ENCODE peak calls at places on chromosomes 1 and 21, in six cellular contexts. One of them, this sample, is unnamed.

GRCh38 chr1:59026472-59026948 is 242.7 kb upstream of the JUN start:
- DNase-seq in mesenchymal stem cell: peak; percentile 85
- DNase-seq in MG63: peak; percentile 54
- DNase-seq in uterus: no peak
- DNase-seq in body of pancreas: no peak
- DNase-seq in left lung: no peak
- DNase-seq in this sample: peak; percentile 92

GRCh38 chr1:7339953-7340352 is 431.1 kb upstream of the VAMP3 start:
- DNase-seq in left lung: no peak
- DNase-seq in body of pancreas: no peak
- DNase-seq in mesenchymal stem cell: peak; percentile 22
- DNase-seq in uterus: no peak
- DNase-seq in MG63: no peak
- DNase-seq in this sample: no peak

GRCh38 chr1:206537141-206537540 is 29.8 kb downstream of the RASSF5 start:
- DNase-seq in MG63: no peak
- DNase-seq in mesenchymal stem cell: no peak
- DNase-seq in left lung: no peak
- DNase-seq in uterus: no peak
- DNase-seq in body of pancreas: no peak
- DNase-seq in this sample: no peak

GRCh38 chr1:18599096-18599495 is 31.6 kb upstream of the PAX7 start:
- DNase-seq in uterus: peak; percentile 29
- DNase-seq in mesenchymal stem cell: no peak
- DNase-seq in body of pancreas: no peak
- DNase-seq in MG63: no peak
- DNase-seq in left lung: no peak
- DNase-seq in this sample: no peak

GRCh38 chr1:206606867-206607266 is 5.4 kb downstream of the EIF2D start:
- DNase-seq in left lung: no peak
- DNase-seq in mesenchymal stem cell: peak; percentile 56
- DNase-seq in body of pancreas: no peak
- DNase-seq in uterus: no peak
- DNase-seq in MG63: no peak
- DNase-seq in this sample: no peak

GRCh38 chr1:30929135-30929889 is 20.8 kb upstream of the SDC3 start:
- DNase-seq in MG63: peak; percentile 22
- DNase-seq in uterus: no peak
- DNase-seq in mesenchymal stem cell: peak; percentile 55
- DNase-seq in body of pancreas: peak; percentile 47
- DNase-seq in left lung: peak; percentile 4
- DNase-seq in this sample: no peak

GRCh38 chr1:200247513-200247912 is 162.3 kb downstream of the ZNF281 start:
- DNase-seq in left lung: no peak
- DNase-seq in mesenchymal stem cell: no peak
- DNase-seq in MG63: no peak
- DNase-seq in uterus: no peak
- DNase-seq in body of pancreas: no peak
- DNase-seq in this sample: no peak

GRCh38 chr1:162733336-162733590 is 57.2 kb upstream of the HSD17B7 start:
- DNase-seq in MG63: no peak
- DNase-seq in body of pancreas: no peak
- DNase-seq in mesenchymal stem cell: no peak
- DNase-seq in left lung: no peak
- DNase-seq in uterus: no peak
- DNase-seq in this sample: no peak

GRCh38 chr1:150072959-150073358 is 5.4 kb downstream of the VPS45 start:
- DNase-seq in body of pancreas: no peak
- DNase-seq in MG63: no peak
- DNase-seq in mesenchymal stem cell: peak; percentile 52
- DNase-seq in left lung: no peak
- DNase-seq in uterus: no peak
- DNase-seq in this sample: no peak

GRCh38 chr21:21188513-21189188 is 190.4 kb downstream of the NCAM2 start:
- DNase-seq in left lung: no peak
- DNase-seq in MG63: no peak
- DNase-seq in mesenchymal stem cell: no peak
- DNase-seq in body of pancreas: no peak
- DNase-seq in uterus: no peak
- DNase-seq in this sample: no peak

GRCh38 chr1:20125091-20125490 is 5.8 kb upstream of the PLA2G2D start:
- DNase-seq in MG63: no peak
- DNase-seq in body of pancreas: no peak
- DNase-seq in left lung: no peak
- DNase-seq in uterus: no peak
- DNase-seq in mesenchymal stem cell: no peak
- DNase-seq in this sample: no peak

GRCh38 chr1:66576645-66577044 is 42.7 kb downstream of the SGIP1 start:
- DNase-seq in uterus: no peak
- DNase-seq in body of pancreas: no peak
- DNase-seq in MG63: no peak
- DNase-seq in mesenchymal stem cell: peak; percentile 74
- DNase-seq in left lung: no peak
- DNase-seq in this sample: no peak

GRCh38 chr1:223315660-223316059 is 48.3 kb downstream of the SUSD4 start:
- DNase-seq in MG63: no peak
- DNase-seq in uterus: no peak
- DNase-seq in body of pancreas: no peak
- DNase-seq in left lung: no peak
- DNase-seq in mesenchymal stem cell: no peak
- DNase-seq in this sample: no peak

GRCh38 chr1:14055442-14056225 is 355.6 kb downstream of the PRDM2 start:
- DNase-seq in body of pancreas: no peak
- DNase-seq in uterus: no peak
- DNase-seq in left lung: no peak
- DNase-seq in mesenchymal stem cell: no peak
- DNase-seq in MG63: peak; percentile 45
- DNase-seq in this sample: no peak

GRCh38 chr1:15195420-15196052 is 42.0 kb downstream of the TMEM51 start:
- DNase-seq in left lung: no peak
- DNase-seq in uterus: peak; percentile 31
- DNase-seq in body of pancreas: no peak
- DNase-seq in MG63: no peak
- DNase-seq in mesenchymal stem cell: no peak
- DNase-seq in this sample: no peak

GRCh38 chr21:26719750-26720149 is 125.5 kb downstream of the ADAMTS1 start:
- DNase-seq in left lung: peak; percentile 70
- DNase-seq in MG63: no peak
- DNase-seq in body of pancreas: no peak
- DNase-seq in mesenchymal stem cell: no peak
- DNase-seq in uterus: no peak
- DNase-seq in this sample: no peak

GRCh38 chr1:10295471-10296085 is 85.2 kb downstream of the KIF1B start:
- DNase-seq in left lung: no peak
- DNase-seq in mesenchymal stem cell: no peak
- DNase-seq in MG63: no peak
- DNase-seq in body of pancreas: no peak
- DNase-seq in uterus: no peak
- DNase-seq in this sample: no peak

GRCh38 chr1:46394872-46395465 is 852 bp downstream of the FAAH start:
- DNase-seq in MG63: peak; percentile 39
- DNase-seq in body of pancreas: no peak
- DNase-seq in left lung: no peak
- DNase-seq in uterus: peak; percentile 25
- DNase-seq in mesenchymal stem cell: no peak
- DNase-seq in this sample: no peak

GRCh38 chr1:66532798-66533783 is 862 bp upstream of the SGIP1 start:
- DNase-seq in uterus: peak; percentile 46
- DNase-seq in body of pancreas: no peak
- DNase-seq in mesenchymal stem cell: peak; percentile 93
- DNase-seq in MG63: no peak
- DNase-seq in left lung: peak; percentile 82
- DNase-seq in this sample: peak; percentile 54

GRCh38 chr1:61182049-61182448 is 99.7 kb downstream of the NFIA start:
- DNase-seq in body of pancreas: no peak
- DNase-seq in mesenchymal stem cell: peak; percentile 70
- DNase-seq in MG63: no peak
- DNase-seq in uterus: no peak
- DNase-seq in left lung: no peak
- DNase-seq in this sample: no peak

GRCh38 chr1:242718967-242719366 is 194.5 kb upstream of the PLD5 start:
- DNase-seq in MG63: no peak
- DNase-seq in uterus: no peak
- DNase-seq in mesenchymal stem cell: no peak
- DNase-seq in left lung: no peak
- DNase-seq in body of pancreas: no peak
- DNase-seq in this sample: no peak

DNA sequence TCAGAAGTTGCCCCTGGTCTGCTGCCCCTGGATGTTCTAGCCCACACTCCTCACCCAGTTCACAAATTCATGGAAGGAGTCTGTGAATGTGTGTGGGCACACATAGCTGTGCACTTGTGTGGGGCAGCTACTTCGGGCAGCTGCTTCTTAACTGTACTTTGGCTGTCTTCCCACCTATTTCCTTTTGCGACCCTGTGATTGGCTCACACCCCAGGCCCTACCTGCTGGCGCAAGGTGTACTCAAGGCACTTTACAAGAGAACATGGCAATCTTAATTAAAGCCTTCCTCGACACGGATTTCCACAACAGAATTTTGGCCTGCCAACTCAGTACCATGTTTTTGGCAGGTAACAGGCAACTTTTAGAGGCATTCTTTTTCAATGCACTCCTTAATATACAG is 86.5 kb upstream of the CTTNBP2NL start:
- DNase-seq in left lung: no peak
- DNase-seq in MG63: no peak
- DNase-seq in mesenchymal stem cell: no peak
- DNase-seq in body of pancreas: no peak
- DNase-seq in uterus: no peak
- DNase-seq in this sample: no peak
- H3K27me3 ChIP-seq in left lung: peaks cover 13% of the 10 kb centered on the region
- H3K27me3 ChIP-seq in MG63: peaks cover 16% of the 10 kb centered on the region
- H3K27me3 ChIP-seq in mesenchymal stem cell: peaks cover 52% of the 10 kb centered on the region
- H3K27me3 ChIP-seq in body of pancreas: no peaks in the 10 kb centered on the region
- H3K27me3 ChIP-seq in uterus: no peaks in the 10 kb centered on the region
- H3K27me3 ChIP-seq in this sample: peaks cover 5% of the 10 kb centered on the region

DNA sequence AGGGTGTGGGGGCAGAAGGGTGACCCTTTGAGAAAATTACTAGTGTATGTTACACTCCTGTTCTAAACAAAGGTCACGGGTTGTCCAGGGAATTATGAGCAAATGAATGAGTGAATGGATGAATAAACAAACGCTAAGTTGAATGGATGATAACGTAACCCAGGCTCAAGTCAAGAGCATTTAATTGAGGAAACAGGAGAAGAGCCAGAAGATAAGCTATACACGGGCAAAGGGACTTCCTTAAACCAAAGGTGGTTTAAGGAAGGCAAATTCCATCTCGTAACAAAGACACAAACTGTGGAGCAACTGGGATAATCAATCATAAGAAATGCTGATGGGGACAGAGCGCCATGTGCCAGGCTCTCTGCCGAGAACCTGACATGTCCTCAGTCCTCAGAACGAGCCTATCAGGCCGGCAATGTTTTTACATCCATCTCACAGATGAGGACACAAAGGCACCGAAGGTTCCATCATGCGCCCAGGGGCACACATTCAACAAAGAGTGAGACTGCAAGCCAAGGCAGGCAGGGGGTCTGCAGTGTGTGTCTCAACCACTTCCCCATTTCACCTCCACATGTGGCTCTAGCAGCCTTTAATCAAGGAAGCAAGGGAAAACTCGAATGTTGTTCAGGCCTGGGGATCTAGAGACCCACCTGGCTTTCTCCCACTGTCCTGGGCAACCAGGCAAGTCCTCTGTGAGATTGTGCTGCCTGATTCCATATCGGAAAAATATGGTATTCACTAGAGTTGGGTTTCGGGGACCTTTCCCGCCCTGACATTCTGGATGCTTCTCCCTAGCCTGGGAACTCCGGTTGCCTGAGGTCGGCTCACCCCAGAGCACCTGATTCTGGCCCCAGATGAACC is 126.8 kb upstream of the EDN2 start:
- DNase-seq in body of pancreas: no peak
- DNase-seq in uterus: no peak
- DNase-seq in left lung: no peak
- DNase-seq in mesenchymal stem cell: no peak
- DNase-seq in MG63: no peak
- DNase-seq in this sample: no peak
- H3K27me3 ChIP-seq in body of pancreas: no peaks in the 10 kb centered on the region
- H3K27me3 ChIP-seq in uterus: no peaks in the 10 kb centered on the region
- H3K27me3 ChIP-seq in left lung: no peaks in the 10 kb centered on the region
- H3K27me3 ChIP-seq in mesenchymal stem cell: no peaks in the 10 kb centered on the region
- H3K27me3 ChIP-seq in MG63: no peaks in the 10 kb centered on the region
- H3K27me3 ChIP-seq in this sample: no peaks in the 10 kb centered on the region

GRCh38 chr21:42375966-42376337 is 9.6 kb upstream of the TFF1 start:
- DNase-seq in uterus: no peak
- DNase-seq in body of pancreas: no peak
- DNase-seq in left lung: peak; percentile 32
- DNase-seq in MG63: no peak
- DNase-seq in mesenchymal stem cell: no peak
- DNase-seq in this sample: no peak

GRCh38 chr21:42375141-42375905 is 9.0 kb upstream of the TFF1 start:
- DNase-seq in MG63: no peak
- DNase-seq in mesenchymal stem cell: no peak
- DNase-seq in uterus: no peak
- DNase-seq in left lung: peak; percentile 57
- DNase-seq in body of pancreas: no peak
- DNase-seq in this sample: no peak

GRCh38 chr21:42377951-42378340 is 11.6 kb upstream of the TFF1 start:
- DNase-seq in MG63: no peak
- DNase-seq in left lung: no peak
- DNase-seq in uterus: no peak
- DNase-seq in body of pancreas: no peak
- DNase-seq in mesenchymal stem cell: no peak
- DNase-seq in this sample: no peak

GRCh38 chr21:42377211-42377950 is 11.0 kb upstream of the TFF1 start:
- DNase-seq in MG63: no peak
- DNase-seq in left lung: peak; percentile 58
- DNase-seq in uterus: no peak
- DNase-seq in mesenchymal stem cell: no peak
- DNase-seq in body of pancreas: no peak
- DNase-seq in this sample: no peak

GRCh38 chr21:42376338-42376982 is 10.1 kb upstream of the TFF1 start:
- DNase-seq in uterus: no peak
- DNase-seq in left lung: peak; percentile 69
- DNase-seq in mesenchymal stem cell: no peak
- DNase-seq in body of pancreas: no peak
- DNase-seq in MG63: no peak
- DNase-seq in this sample: no peak
- H3K27me3 ChIP-seq in uterus: no peaks in the 10 kb centered on the region
- H3K27me3 ChIP-seq in left lung: peaks cover 19% of the 10 kb centered on the region
- H3K27me3 ChIP-seq in mesenchymal stem cell: peaks cover 21% of the 10 kb centered on the region
- H3K27me3 ChIP-seq in body of pancreas: no peaks in the 10 kb centered on the region
- H3K27me3 ChIP-seq in MG63: peaks cover 7% of the 10 kb centered on the region
- H3K27me3 ChIP-seq in this sample: no peaks in the 10 kb centered on the region

GRCh38 chr1:156429308-156430060 is 60.5 kb downstream of the RHBG start:
- DNase-seq in MG63: no peak
- DNase-seq in left lung: no peak
- DNase-seq in body of pancreas: no peak
- DNase-seq in uterus: no peak
- DNase-seq in mesenchymal stem cell: no peak
- DNase-seq in this sample: no peak

GRCh38 chr1:156426015-156426414 is 57.0 kb downstream of the RHBG start:
- DNase-seq in left lung: no peak
- DNase-seq in mesenchymal stem cell: no peak
- DNase-seq in MG63: no peak
- DNase-seq in body of pancreas: no peak
- DNase-seq in uterus: no peak
- DNase-seq in this sample: no peak

GRCh38 chr1:156428772-156429288 is 59.8 kb downstream of the RHBG start:
- DNase-seq in left lung: no peak
- DNase-seq in uterus: no peak
- DNase-seq in mesenchymal stem cell: no peak
- DNase-seq in body of pancreas: no peak
- DNase-seq in MG63: no peak
- DNase-seq in this sample: no peak

GRCh38 chr1:156430305-156430704 is 61.3 kb downstream of the RHBG start:
- DNase-seq in mesenchymal stem cell: no peak
- DNase-seq in MG63: no peak
- DNase-seq in left lung: no peak
- DNase-seq in uterus: no peak
- DNase-seq in body of pancreas: no peak
- DNase-seq in this sample: no peak

GRCh38 chr1:156427858-156428257 is 58.8 kb downstream of the RHBG start:
- DNase-seq in left lung: no peak
- DNase-seq in MG63: no peak
- DNase-seq in uterus: no peak
- DNase-seq in body of pancreas: no peak
- DNase-seq in mesenchymal stem cell: no peak
- DNase-seq in this sample: no peak
- H3K27me3 ChIP-seq in left lung: peaks cover 99% of the 10 kb centered on the region
- H3K27me3 ChIP-seq in MG63: peaks cover 89% of the 10 kb centered on the region
- H3K27me3 ChIP-seq in uterus: peaks cover 4% of the 10 kb centered on the region
- H3K27me3 ChIP-seq in body of pancreas: no peaks in the 10 kb centered on the region
- H3K27me3 ChIP-seq in mesenchymal stem cell: peaks cover 96% of the 10 kb centered on the region
- H3K27me3 ChIP-seq in this sample: peaks cover 82% of the 10 kb centered on the region